ENCODE peak calls at places on chromosomes 12 and 14, in eight cellular contexts. I, S, A, W, V, K, M and B are unnamed samples.

GRCh38 chr12:45050751-45051489 is at the start of gene DBX2:
- DNase-seq in I (no peak), S (no peak), A (no peak), W (no peak), V (no peak), K (no peak), M (peak), B (no peak)

GRCh38 chr14:44833376-44833775 is 128.4 kb downstream of the KLHL28 start:
- DNase-seq in I (no peak), S (peak), A (no peak), W (no peak), V (no peak), K (no peak), M (peak), B (no peak)

GRCh38 chr12:112111931-112112330 is 3.3 kb upstream of the NAA25 start:
- DNase-seq in I (no peak), S (no peak), A (no peak), W (no peak), V (no peak), K (no peak), M (no peak), B (no peak)

GRCh38 chr12:13718271-13718670 is 263.1 kb downstream of the GRIN2B start:
- DNase-seq in I (no peak), S (no peak), A (no peak), W (no peak), V (no peak), K (no peak), M (no peak), B (no peak)

GRCh38 chr12:109885616-109886015 is 5.3 kb upstream of the GLTP start:
- DNase-seq in I (no peak), S (no peak), A (no peak), W (no peak), V (no peak), K (no peak), M (no peak), B (no peak)

GRCh38 chr12:32098112-32098511 is 8.5 kb upstream of the BICD1 start:
- DNase-seq in I (no peak), S (no peak), A (no peak), W (no peak), V (no peak), K (no peak), M (no peak), B (no peak)

GRCh38 chr12:109811624-109811995 is 21.6 kb downstream of the TRPV4 start:
- DNase-seq in I (no peak), S (no peak), A (no peak), W (no peak), V (no peak), K (no peak), M (no peak), B (no peak)

GRCh38 chr14:71320734-71321555 is 413.7 kb downstream of the PCNX1 start:
- DNase-seq in I (peak), S (no peak), A (peak), W (peak), V (peak), K (peak), M (peak), B (peak)

GRCh38 chr12:104638760-104639319 is 182.1 kb downstream of the CHST11 start:
- DNase-seq in I (no peak), S (no peak), A (no peak), W (no peak), V (no peak), K (no peak), M (no peak), B (no peak)

GRCh38 chr12:90833228-90833627 is 121.7 kb downstream of the CCER1 start:
- DNase-seq in I (no peak), S (no peak), A (no peak), W (no peak), V (no peak), K (no peak), M (no peak), B (no peak)

GRCh38 chr12:110073049-110073831 is 24.9 kb upstream of the C12orf76 start:
- DNase-seq in I (no peak), S (no peak), A (peak), W (no peak), V (no peak), K (no peak), M (peak), B (peak)

GRCh38 chr14:88233915-88234314 is 89.2 kb downstream of the KCNK10 start:
- DNase-seq in I (no peak), S (no peak), A (no peak), W (no peak), V (no peak), K (no peak), M (no peak), B (no peak)